ENCODE peak calls at places on chromosomes 6 and 20, in eight cellular contexts. Z, K, Y, V, R, U, P and F are unnamed samples.

GRCh38 chr6:75275067-75275466 is 9.5 kb downstream of the TMEM30A start:
- DNase-seq in Z (peak; percentile 81), K (no peak), Y (no peak), V (no peak), R (no peak), U (no peak), P (no peak), F (peak; percentile 89)

GRCh38 chr20:61886721-61887658 is 178.7 kb downstream of the TAF4 start:
- DNase-seq in Z (peak; percentile 53), K (peak; percentile 65), Y (peak; percentile 60), V (peak; percentile 69), R (peak; percentile 23), U (peak; percentile 30), P (peak; percentile 82), F (peak; percentile 54)

GRCh38 chr20:50876816-50877215 is 54.4 kb downstream of the ADNP start:
- DNase-seq in Z (no peak), K (no peak), Y (no peak), V (no peak), R (no peak), U (no peak), P (no peak), F (no peak)

GRCh38 chr6:165872311-165872710 is 209.3 kb upstream of the PDE10A start:
- DNase-seq in Z (no peak), K (no peak), Y (no peak), V (no peak), R (no peak), U (no peak), P (no peak), F (no peak)

GRCh38 chr6:40425192-40425919 is 161.8 kb downstream of the LRFN2 start:
- DNase-seq in Z (peak; percentile 7), K (no peak), Y (peak; percentile 29), V (no peak), R (no peak), U (no peak), P (peak; percentile 80), F (no peak)

GRCh38 chr20:41276317-41276751 is 41.2 kb downstream of the ZHX3 start:
- DNase-seq in Z (peak; percentile 28), K (no peak), Y (no peak), V (no peak), R (no peak), U (no peak), P (no peak), F (no peak)

GRCh38 chr6:45703041-45703739 is 312.5 kb downstream of the CLIC5 start:
- DNase-seq in Z (peak; percentile 80), K (no peak), Y (no peak), V (no peak), R (no peak), U (no peak), P (no peak), F (peak; percentile 65)

GRCh38 chr20:539848-540247 is 3.7 kb downstream of the CSNK2A1 start:
- DNase-seq in Z (peak; percentile 87), K (peak; percentile 63), Y (peak; percentile 79), V (no peak), R (no peak), U (no peak), P (no peak), F (peak; percentile 49)

GRCh38 chr6:37182736-37183590 is 13.0 kb downstream of the PIM1 start:
- DNase-seq in Z (no peak), K (no peak), Y (no peak), V (peak; percentile 37), R (no peak), U (peak; percentile 65), P (no peak), F (no peak)

GRCh38 chr6:111858347-111858746 is 14.9 kb downstream of the FYN start:
- DNase-seq in Z (no peak), K (no peak), Y (no peak), V (no peak), R (no peak), U (no peak), P (no peak), F (no peak)

GRCh38 chr6:166050559-166050958 is 117.1 kb downstream of the TBXT start:
- DNase-seq in Z (no peak), K (peak; percentile 92), Y (no peak), V (no peak), R (no peak), U (no peak), P (no peak), F (no peak)

GRCh38 chr6:90868656-90869055 is 281.8 kb upstream of the MAP3K7 start:
- DNase-seq in Z (no peak), K (no peak), Y (no peak), V (no peak), R (no peak), U (no peak), P (no peak), F (no peak)

GRCh38 chr20:25453035-25453810 is 45.8 kb downstream of the GINS1 start:
- DNase-seq in Z (peak; percentile 3), K (no peak), Y (no peak), V (no peak), R (no peak), U (no peak), P (peak; percentile 77), F (peak; percentile 97)

GRCh38 chr6:36959555-36960250 is 5.2 kb downstream of the PI16 start:
- DNase-seq in Z (no peak), K (no peak), Y (no peak), V (no peak), R (no peak), U (no peak), P (no peak), F (no peak)

GRCh38 chr20:48826883-48827771 is 672 bp downstream of the PREX1 start:
- DNase-seq in Z (peak; percentile 36), K (peak; percentile 71), Y (no peak), V (peak; percentile 67), R (no peak), U (peak; percentile 30), P (peak; percentile 64), F (peak; percentile 24)

GRCh38 chr6:154370545-154370944 is 13.9 kb upstream of the IPCEF1 start:
- DNase-seq in Z (peak; percentile 57), K (peak; percentile 45), Y (peak; percentile 36), V (peak; percentile 5), R (peak; percentile 18), U (no peak), P (peak; percentile 52), F (peak; percentile 47)

GRCh38 chr6:107173779-107174178 is 58.5 kb upstream of the BEND3 start:
- DNase-seq in Z (peak; percentile 23), K (no peak), Y (no peak), V (no peak), R (no peak), U (no peak), P (no peak), F (peak; percentile 11)

GRCh38 chr6:72702421-72702820 is 80.6 kb downstream of the KCNQ5 start:
- DNase-seq in Z (no peak), K (no peak), Y (no peak), V (no peak), R (no peak), U (no peak), P (no peak), F (no peak)

GRCh38 chr6:157832250-157832967 is 9.4 kb downstream of the SNX9 start:
- DNase-seq in Z (peak; percentile 69), K (no peak), Y (no peak), V (no peak), R (no peak), U (no peak), P (no peak), F (peak; percentile 11)

GRCh38 chr6:157834549-157834948 is 11.5 kb downstream of the SNX9 start:
- DNase-seq in Z (no peak), K (no peak), Y (no peak), V (no peak), R (no peak), U (no peak), P (no peak), F (no peak)

GRCh38 chr6:157831424-157832249 is 8.6 kb downstream of the SNX9 start:
- DNase-seq in Z (no peak), K (peak; percentile 88), Y (no peak), V (no peak), R (no peak), U (no peak), P (no peak), F (no peak)

GRCh38 chr6:157830354-157831017 is 7.4 kb downstream of the SNX9 start:
- DNase-seq in Z (no peak), K (no peak), Y (no peak), V (no peak), R (no peak), U (no peak), P (no peak), F (no peak)

DNA sequence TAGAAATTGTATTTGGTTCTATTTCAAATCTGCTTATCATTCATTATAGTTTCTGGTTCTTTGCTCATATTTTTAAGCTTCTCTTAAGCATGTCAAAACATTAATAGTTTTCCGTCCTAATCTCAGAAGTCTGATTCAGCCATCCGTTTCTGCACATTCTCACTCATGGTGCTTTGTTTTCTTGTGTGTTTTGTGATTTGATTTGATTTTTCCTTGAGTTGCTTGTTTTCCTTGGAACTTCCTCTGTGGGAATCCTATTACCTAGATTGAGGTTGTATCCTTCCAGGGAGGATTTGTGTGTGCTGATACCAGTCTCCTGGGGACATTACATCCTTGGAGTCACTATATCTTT is 7.9 kb downstream of the SNX9 start:
- DNase-seq in Z (no peak), K (no peak), Y (no peak), V (no peak), R (no peak), U (no peak), P (no peak), F (no peak)
- TF ChIP-seq EZH2phosphoT487 in Z (no peak), K (no peak), Y (no peak), V (no peak), R (no peak), U (no peak), P (no peak), F (no peak)

DNA sequence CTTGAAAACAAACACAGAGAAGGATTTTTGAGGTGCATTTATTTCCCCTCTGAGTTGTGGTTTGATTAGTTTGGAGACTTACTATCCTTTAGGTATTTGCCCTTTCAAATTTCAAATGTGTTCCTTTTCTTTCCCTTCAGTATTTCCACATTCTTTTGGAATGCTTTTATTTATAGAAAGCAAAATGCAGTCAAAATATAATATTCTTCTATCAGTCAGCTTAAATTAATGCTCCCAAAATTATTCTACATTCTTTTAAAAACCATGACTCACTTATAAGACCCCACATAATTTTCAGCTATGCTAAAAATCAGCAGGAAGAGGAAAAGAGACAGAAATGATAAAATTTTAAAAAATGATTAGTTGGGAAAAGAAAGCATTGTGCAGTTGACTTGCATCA is 180.0 kb upstream of the SMLR1 start:
- DNase-seq in Z (no peak), K (no peak), Y (no peak), V (no peak), R (no peak), U (no peak), P (no peak), F (no peak)
- H3K4me2 ChIP-seq in Z (peak overlapping the region; percentile 34), K (no peak overlapping the region), Y (no peak overlapping the region), V (no peak overlapping the region), R (no peak overlapping the region), U (no peak overlapping the region), P (no peak overlapping the region), F (no peak overlapping the region)

DNA sequence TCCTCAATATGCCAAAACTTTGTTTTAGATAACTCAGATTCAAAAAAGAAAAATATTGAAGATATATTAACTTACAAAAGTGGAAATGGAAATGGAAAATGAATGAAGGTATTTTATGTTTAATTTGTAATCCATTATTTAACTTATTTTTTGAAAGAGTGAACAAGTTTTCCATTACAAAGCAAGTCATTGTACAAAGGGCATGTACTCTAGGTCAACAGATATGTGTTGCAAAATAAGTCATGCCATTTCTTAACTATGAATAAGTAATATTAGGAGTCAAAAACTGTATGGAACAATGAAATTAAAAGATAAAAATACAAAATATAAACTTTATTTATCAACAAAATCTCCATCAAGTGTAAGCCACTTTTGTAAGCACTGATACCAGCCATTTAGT is 25.9 kb upstream of the DEFB113 start:
- DNase-seq in Z (no peak), K (no peak), Y (no peak), V (no peak), R (no peak), U (no peak), P (no peak), F (no peak)
- H3K9me2 ChIP-seq in Z (no peaks in the 10 kb centered on the region), K (no peaks in the 10 kb centered on the region), Y (no peaks in the 10 kb centered on the region), V (no peaks in the 10 kb centered on the region), R (no peaks in the 10 kb centered on the region), U (no peaks in the 10 kb centered on the region), P (no peaks in the 10 kb centered on the region), F (peaks cover 3% of the 10 kb centered on the region)

GRCh38 chr20:45337367-45338120 is 10.7 kb downstream of the SDC4 start:
- DNase-seq in Z (peak; percentile 97), K (no peak), Y (peak; percentile 77), V (no peak), R (no peak), U (no peak), P (no peak), F (peak; percentile 78)
- TF ChIP-seq EZH2phosphoT487 in Z (peak; percentile 37), K (no peak), Y (no peak), V (no peak), R (no peak), U (no peak), P (no peak), F (no peak)